ENCODE peak calls at places on chromosomes 5 and 9, in eight cellular contexts. T, N, X, Z, S, F, M and I are unnamed samples.

GRCh38 chr5:57174128-57174849 is 430 bp downstream of the GPBP1 start:
- DNase-seq in T (peak), N (no peak), X (no peak), Z (peak), S (peak), F (peak), M (no peak), I (no peak)

GRCh38 chr5:36491860-36492259 is 114.5 kb upstream of the SLC1A3 start:
- DNase-seq in T (no peak), N (no peak), X (no peak), Z (no peak), S (no peak), F (no peak), M (no peak), I (no peak)

GRCh38 chr5:153340139-153340538 is 150.3 kb upstream of the GRIA1 start:
- DNase-seq in T (peak), N (no peak), X (no peak), Z (no peak), S (no peak), F (no peak), M (no peak), I (no peak)

GRCh38 chr5:147404706-147405105 is 105.2 kb downstream of the DPYSL3 start:
- DNase-seq in T (no peak), N (no peak), X (no peak), Z (no peak), S (no peak), F (no peak), M (no peak), I (no peak)

GRCh38 chr5:121969660-121970295 is 8.0 kb downstream of the SRFBP1 start:
- DNase-seq in T (peak), N (no peak), X (no peak), Z (no peak), S (no peak), F (no peak), M (no peak), I (no peak)

GRCh38 chr5:31479706-31480105 is 52.2 kb downstream of the DROSHA start:
- DNase-seq in T (no peak), N (no peak), X (no peak), Z (no peak), S (no peak), F (no peak), M (no peak), I (no peak)

GRCh38 chr5:61047346-61047745 is 102.3 kb downstream of the NDUFAF2 start:
- DNase-seq in T (no peak), N (no peak), X (no peak), Z (no peak), S (no peak), F (no peak), M (no peak), I (no peak)

GRCh38 chr5:104431946-104432345 is 869.4 kb upstream of the NUDT12 start:
- DNase-seq in T (no peak), N (no peak), X (no peak), Z (no peak), S (no peak), F (no peak), M (no peak), I (no peak)

GRCh38 chr5:89769975-89770374 is 639.6 kb downstream of the CETN3 start:
- DNase-seq in T (peak), N (no peak), X (peak), Z (no peak), S (no peak), F (no peak), M (no peak), I (no peak)

GRCh38 chr5:120473332-120473731 is 9.2 kb downstream of the PRR16 start:
- DNase-seq in T (no peak), N (no peak), X (no peak), Z (no peak), S (no peak), F (no peak), M (no peak), I (no peak)

GRCh38 chr5:97629281-97629680 is 446.2 kb upstream of the RIOK2 start:
- DNase-seq in T (peak), N (no peak), X (peak), Z (no peak), S (peak), F (no peak), M (no peak), I (no peak)

GRCh38 chr5:137254153-137254552 is 245.0 kb downstream of the SPOCK1 start:
- DNase-seq in T (peak), N (no peak), X (no peak), Z (no peak), S (no peak), F (no peak), M (no peak), I (no peak)

GRCh38 chr5:179796877-179797608 is 3.3 kb downstream of the LTC4S start:
- DNase-seq in T (no peak), N (peak), X (no peak), Z (no peak), S (no peak), F (no peak), M (no peak), I (no peak)

GRCh38 chr9:8856686-8857329 is 1057.2 kb upstream of the DMAC1 start:
- DNase-seq in T (no peak), N (no peak), X (no peak), Z (no peak), S (no peak), F (peak), M (no peak), I (no peak)

GRCh38 chr5:31702709-31703108 is 63.8 kb downstream of the PDZD2 start:
- DNase-seq in T (no peak), N (no peak), X (no peak), Z (no peak), S (no peak), F (no peak), M (no peak), I (no peak)

GRCh38 chr9:93132287-93132927 is 1.6 kb downstream of the NINJ1 start:
- DNase-seq in T (peak), N (peak), X (no peak), Z (no peak), S (no peak), F (no peak), M (no peak), I (no peak)

GRCh38 chr5:158155087-158155486 is 296.1 kb upstream of the CLINT1 start:
- DNase-seq in T (no peak), N (no peak), X (no peak), Z (no peak), S (no peak), F (no peak), M (no peak), I (no peak)

GRCh38 chr9:3746296-3747275 is 220.8 kb upstream of the RFX3 start:
- DNase-seq in T (peak), N (no peak), X (peak), Z (no peak), S (no peak), F (no peak), M (peak), I (no peak)

GRCh38 chr9:105881654-105882349 is 187.5 kb downstream of the TMEM38B start:
- DNase-seq in T (peak), N (peak), X (peak), Z (peak), S (no peak), F (peak), M (no peak), I (no peak)

GRCh38 chr5:23419115-23419514 is 88.3 kb upstream of the PRDM9 start:
- DNase-seq in T (peak), N (no peak), X (no peak), Z (no peak), S (no peak), F (no peak), M (no peak), I (no peak)

GRCh38 chr9:116543731-116544400 is 143.2 kb upstream of the TRIM32 start:
- DNase-seq in T (no peak), N (no peak), X (no peak), Z (no peak), S (no peak), F (no peak), M (no peak), I (no peak)

GRCh38 chr5:72598461-72599433 is 91.5 kb upstream of the ZNF366 start:
- DNase-seq in T (peak), N (no peak), X (no peak), Z (no peak), S (no peak), F (no peak), M (peak), I (peak)

GRCh38 chr5:82335807-82336206 is 57.7 kb upstream of the RPS23 start:
- DNase-seq in T (no peak), N (no peak), X (no peak), Z (no peak), S (no peak), F (no peak), M (no peak), I (no peak)

GRCh38 chr9:86867658-86868313 is 79.5 kb downstream of the GAS1 start:
- DNase-seq in T (peak), N (no peak), X (no peak), Z (no peak), S (no peak), F (peak), M (no peak), I (no peak)

GRCh38 chr5:91311697-91312501 is 71.2 kb downstream of the ARRDC3 start:
- DNase-seq in T (peak), N (peak), X (peak), Z (peak), S (peak), F (no peak), M (no peak), I (peak)

GRCh38 chr9:109934499-109935214 is 154.7 kb downstream of the PALM2AKAP2 start:
- DNase-seq in T (no peak), N (no peak), X (no peak), Z (peak), S (no peak), F (no peak), M (no peak), I (no peak)

GRCh38 chr9:75780185-75780584 is 110.3 kb upstream of the PCSK5 start:
- DNase-seq in T (no peak), N (no peak), X (no peak), Z (no peak), S (no peak), F (no peak), M (no peak), I (no peak)

GRCh38 chr5:153222956-153223355 is 267.5 kb upstream of the GRIA1 start:
- DNase-seq in T (peak), N (no peak), X (no peak), Z (no peak), S (no peak), F (no peak), M (no peak), I (no peak)

GRCh38 chr9:137141050-137141810 is 2.3 kb downstream of the GRIN1 start:
- DNase-seq in T (no peak), N (no peak), X (no peak), Z (no peak), S (no peak), F (no peak), M (no peak), I (no peak)

GRCh38 chr9:111957856-111958631 is 61.4 kb downstream of the UGCG start:
- DNase-seq in T (peak), N (no peak), X (peak), Z (no peak), S (no peak), F (no peak), M (peak), I (peak)

GRCh38 chr5:122498163-122498562 is 186.1 kb downstream of the SNCAIP start:
- DNase-seq in T (no peak), N (no peak), X (no peak), Z (no peak), S (no peak), F (peak), M (no peak), I (no peak)

GRCh38 chr9:85166808-85167545 is 497.4 kb downstream of the NTRK2 start:
- DNase-seq in T (no peak), N (no peak), X (no peak), Z (no peak), S (no peak), F (no peak), M (no peak), I (no peak)

GRCh38 chr9:131395745-131396479 is 2.0 kb downstream of the PRRC2B start:
- DNase-seq in T (peak), N (no peak), X (no peak), Z (no peak), S (no peak), F (no peak), M (no peak), I (no peak)

GRCh38 chr9:131391504-131391903 is 2.4 kb upstream of the PRRC2B start:
- DNase-seq in T (no peak), N (no peak), X (no peak), Z (no peak), S (no peak), F (no peak), M (no peak), I (no peak)

GRCh38 chr9:131394464-131395026 is 659 bp downstream of the PRRC2B start:
- DNase-seq in T (no peak), N (peak), X (no peak), Z (peak), S (no peak), F (peak), M (no peak), I (no peak)

GRCh38 chr9:131395027-131395744 is 1.3 kb downstream of the PRRC2B start:
- DNase-seq in T (peak), N (peak), X (no peak), Z (peak), S (no peak), F (no peak), M (no peak), I (peak)

GRCh38 chr9:131393622-131394463 is at the start of gene PRRC2B:
- DNase-seq in T (peak), N (peak), X (no peak), Z (peak), S (peak), F (peak), M (peak), I (peak)
- TF ChIP-seq CTCF in T (peak), N (peak), X (peak), Z (peak), S (peak), F (peak), M (no peak), I (peak)

GRCh38 chr9:16289639-16290038 is 580.8 kb downstream of the BNC2 start:
- DNase-seq in T (no peak), N (no peak), X (no peak), Z (no peak), S (peak), F (no peak), M (peak), I (peak)
- TF ChIP-seq CTCF in T (no peak), N (no peak), X (no peak), Z (no peak), S (no peak), F (no peak), M (no peak), I (no peak)

GRCh38 chr5:146208916-146209522 is 5.6 kb downstream of the RBM27 start:
- DNase-seq in T (no peak), N (no peak), X (no peak), Z (no peak), S (no peak), F (no peak), M (no peak), I (no peak)
- TF ChIP-seq CTCF in T (peak), N (no peak), X (peak), Z (peak), S (no peak), F (peak), M (no peak), I (peak)

DNA sequence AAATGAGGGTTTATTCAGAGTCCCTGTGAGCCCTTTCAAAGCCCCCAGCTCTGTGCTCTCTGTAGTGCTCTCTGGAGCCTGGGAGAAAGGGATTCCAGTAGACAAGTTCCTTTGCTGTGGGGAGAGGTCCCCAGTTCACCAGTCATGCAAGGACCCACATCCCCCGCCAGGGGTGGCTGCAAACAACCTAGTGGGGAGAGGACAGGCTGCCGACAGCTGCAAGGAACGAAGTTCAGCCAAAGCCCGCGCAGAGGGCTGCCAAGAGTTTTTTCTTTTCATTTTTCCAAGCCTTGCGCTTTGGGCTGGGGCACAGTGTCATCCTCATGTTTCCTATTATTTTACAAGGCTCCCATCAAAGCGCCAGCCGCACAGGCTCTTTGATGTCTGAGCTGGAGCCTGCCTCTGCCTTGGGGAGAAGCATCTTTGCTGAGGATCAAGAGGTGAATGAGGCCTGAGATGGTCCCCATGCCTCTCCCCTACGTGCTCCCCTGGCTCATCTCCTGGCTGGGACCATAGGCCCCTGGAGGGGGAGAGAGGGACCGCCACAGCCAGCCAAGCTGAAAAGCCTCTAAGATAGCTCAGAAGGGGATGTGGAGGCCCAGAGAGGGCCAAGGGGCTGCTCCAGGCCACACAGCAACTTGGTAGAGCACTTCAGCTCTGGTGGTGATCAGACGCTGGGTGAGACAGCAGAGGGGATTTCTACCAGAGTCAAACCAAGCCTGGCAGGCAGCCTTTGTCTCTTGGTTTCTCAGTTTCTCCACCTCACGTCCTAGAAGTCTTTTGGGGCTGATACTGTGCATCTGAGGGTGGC is 50.5 kb upstream of the SYNPO start:
- DNase-seq in T (no peak), N (peak), X (no peak), Z (no peak), S (peak), F (peak), M (no peak), I (no peak)
- TF ChIP-seq CTCF in T (no peak), N (peak), X (peak), Z (peak), S (peak), F (peak), M (no peak), I (no peak)

DNA sequence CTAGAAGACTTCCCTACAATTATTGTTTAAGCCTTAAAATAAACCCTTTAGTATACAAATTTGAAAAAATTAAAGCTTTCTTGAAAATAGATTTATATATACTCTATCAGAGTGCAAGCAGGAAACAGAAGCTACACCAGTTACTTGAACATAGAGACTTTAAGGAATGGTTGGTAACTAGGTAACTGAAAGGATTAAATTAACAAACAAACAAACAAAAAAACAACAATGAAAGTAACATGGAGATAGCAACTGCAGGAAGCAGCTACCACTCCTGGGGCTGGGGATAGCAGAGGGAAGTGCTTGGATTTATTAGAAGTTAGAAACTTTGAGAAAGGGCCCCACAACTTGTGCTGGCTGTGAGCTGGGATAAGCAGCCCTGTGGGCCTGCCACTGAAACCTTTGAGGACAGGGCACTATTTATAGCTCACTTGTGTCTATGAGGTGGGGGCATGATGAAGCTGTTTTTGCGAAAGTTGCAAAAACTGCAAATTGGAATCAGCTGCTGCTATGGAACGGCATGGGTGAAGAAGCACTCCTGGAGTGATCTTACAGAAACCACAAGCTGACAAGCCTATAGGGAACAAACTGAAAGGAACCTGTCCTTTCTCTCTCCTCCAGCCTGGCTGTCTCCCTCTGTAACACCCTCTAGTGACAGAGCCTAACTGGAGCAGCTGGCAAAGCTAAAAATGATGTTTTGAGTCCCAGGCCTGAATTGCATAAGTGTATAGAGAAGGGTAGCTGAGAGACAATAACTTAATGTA is 91.3 kb upstream of the RANBP6 start:
- DNase-seq in T (peak), N (no peak), X (no peak), Z (peak), S (no peak), F (peak), M (peak), I (no peak)
- TF ChIP-seq CTCF in T (peak), N (peak), X (peak), Z (peak), S (peak), F (peak), M (peak), I (no peak)

GRCh38 chr9:101540069-101540468 is 6.4 kb downstream of the RNF20 start:
- DNase-seq in T (no peak), N (no peak), X (no peak), Z (no peak), S (no peak), F (no peak), M (no peak), I (no peak)

GRCh38 chr9:101543098-101543735 is 9.6 kb downstream of the RNF20 start:
- DNase-seq in T (no peak), N (peak), X (no peak), Z (no peak), S (no peak), F (no peak), M (no peak), I (no peak)
- TF ChIP-seq CTCF in T (no peak), N (no peak), X (no peak), Z (no peak), S (no peak), F (no peak), M (no peak), I (no peak)

GRCh38 chr5:126776499-126777256 is at the start of gene LMNB1:
- DNase-seq in T (peak), N (peak), X (peak), Z (peak), S (peak), F (peak), M (peak), I (peak)

GRCh38 chr5:126777974-126778674 is 1.2 kb downstream of the LMNB1 start:
- DNase-seq in T (peak), N (peak), X (peak), Z (peak), S (peak), F (peak), M (peak), I (peak)

GRCh38 chr5:126780165-126780827 is 3.4 kb downstream of the LMNB1 start:
- DNase-seq in T (peak), N (no peak), X (no peak), Z (peak), S (no peak), F (peak), M (no peak), I (no peak)

GRCh38 chr5:126778675-126779403 is 1.9 kb downstream of the LMNB1 start:
- DNase-seq in T (no peak), N (no peak), X (no peak), Z (no peak), S (no peak), F (no peak), M (no peak), I (no peak)

GRCh38 chr5:126777257-126777973 is 479 bp downstream of the LMNB1 start:
- DNase-seq in T (peak), N (peak), X (peak), Z (peak), S (no peak), F (peak), M (no peak), I (peak)
- TF ChIP-seq CTCF in T (no peak), N (peak), X (no peak), Z (no peak), S (no peak), F (peak), M (no peak), I (no peak)

GRCh38 chr9:131095666-131096489 is 453 bp upstream of the AIF1L start:
- DNase-seq in T (peak), N (no peak), X (no peak), Z (no peak), S (no peak), F (peak), M (no peak), I (no peak)
- TF ChIP-seq CTCF in T (no peak), N (no peak), X (peak), Z (no peak), S (no peak), F (no peak), M (no peak), I (no peak)

DNA sequence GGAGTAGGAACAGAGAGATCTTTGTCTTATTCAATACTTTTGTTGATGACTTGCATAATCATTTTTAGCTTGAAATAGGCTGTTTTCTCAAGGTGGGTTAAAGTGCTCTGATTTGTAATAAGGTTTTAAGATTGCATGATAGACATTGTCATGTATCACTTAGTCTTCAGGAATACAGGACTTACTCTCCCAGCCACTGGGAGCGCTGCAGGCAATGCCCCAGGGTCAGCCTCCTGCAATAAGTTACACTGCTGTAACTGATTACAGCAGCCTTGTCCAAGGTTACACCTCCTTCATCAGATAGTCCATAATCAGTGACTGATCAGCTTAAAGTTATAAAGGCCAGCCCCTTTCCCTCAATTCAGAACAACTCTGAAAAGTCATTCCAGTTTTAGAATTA is 218.6 kb downstream of the ESM1 start:
- DNase-seq in T (no peak), N (no peak), X (no peak), Z (no peak), S (no peak), F (no peak), M (no peak), I (no peak)
- TF ChIP-seq CTCF in T (no peak), N (no peak), X (no peak), Z (no peak), S (no peak), F (no peak), M (no peak), I (no peak)